ENCODE peak calls at places on chromosome 3, in nine cellular contexts. J is transverse colon; E is activated naive CD4-positive, alpha-beta T cell treated with anti-CD3 and anti-CD28 coated beads, Interleukin-2, amount 10 ng/mL, durations not matched to agents 7 days and 5 days; Z is activated B cell treated with CpG ODN at 0.5 μM for 24 hours; N is cardiac muscle cell; L is DMS79; M is NCI-H1417 treated with DMSO at 0.1 percent for 48 hours; B is cardiac septum; A is AG09319. U is an unnamed sample.

GRCh38 chr3:126959144-126959920 is 23.6 kb upstream of the PLXNA1 start:
- DNase-seq in A (no peak), M (no peak), Z (no peak), J (no peak), L (no peak), N (no peak), E (no peak), B (no peak), U (no peak)

GRCh38 chr3:65497846-65498245 is 540.9 kb downstream of the MAGI1 start:
- DNase-seq in Z (no peak), A (no peak), N (no peak), B (no peak), E (no peak), J (no peak), L (no peak), M (no peak), U (no peak)

GRCh38 chr3:169041677-169042171 is 621.8 kb downstream of the MECOM start:
- DNase-seq in E (no peak), N (peak; percentile 71), M (peak; percentile 40), Z (no peak), L (no peak), B (no peak), J (no peak), A (peak; percentile 28), U (no peak)

GRCh38 chr3:125057186-125057850 is 1.5 kb upstream of the HEG1 start:
- DNase-seq in Z (no peak), M (no peak), A (no peak), N (peak; percentile 59), E (no peak), L (no peak), B (no peak), J (no peak), U (no peak)

GRCh38 chr3:194728986-194729385 is 43.3 kb downstream of the FAM43A start:
- DNase-seq in J (no peak), L (no peak), B (no peak), M (no peak), Z (no peak), A (no peak), N (no peak), E (no peak), U (no peak)

GRCh38 chr3:155535098-155535497 is 209.8 kb downstream of the PLCH1 start:
- DNase-seq in L (no peak), E (no peak), B (no peak), M (no peak), A (no peak), Z (no peak), J (no peak), N (no peak), U (peak; percentile 28)

GRCh38 chr3:56732109-56732508 is 49.0 kb upstream of the TASOR start:
- DNase-seq in L (no peak), B (no peak), Z (no peak), E (no peak), J (no peak), M (no peak), A (no peak), N (no peak), U (no peak)

GRCh38 chr3:65811917-65812316 is 226.8 kb downstream of the MAGI1 start:
- DNase-seq in Z (no peak), E (no peak), L (no peak), M (no peak), A (no peak), N (no peak), J (no peak), B (no peak), U (no peak)

GRCh38 chr3:56257826-56258225 is 210.4 kb downstream of the ERC2 start:
- DNase-seq in M (no peak), B (no peak), L (no peak), Z (no peak), A (no peak), J (no peak), N (no peak), E (no peak), U (no peak)

GRCh38 chr3:123818324-123818920 is 65.7 kb downstream of the MYLK start:
- DNase-seq in M (no peak), B (no peak), J (no peak), A (no peak), Z (no peak), E (no peak), N (peak; percentile 25), L (no peak), U (no peak)

GRCh38 chr3:138202945-138203701 is 16.0 kb downstream of the ARMC8 start:
- DNase-seq in Z (no peak), M (no peak), B (no peak), E (no peak), A (no peak), J (no peak), L (no peak), N (no peak), U (no peak)

GRCh38 chr3:73511555-73511954 is 113.2 kb downstream of the PDZRN3 start:
- DNase-seq in E (no peak), J (peak; percentile 24), Z (no peak), B (no peak), M (no peak), L (no peak), A (no peak), N (no peak), U (peak; percentile 43)

GRCh38 chr3:151035072-151035471 is 50.4 kb upstream of the MED12L start:
- DNase-seq in J (no peak), N (no peak), Z (no peak), E (no peak), B (no peak), L (no peak), A (no peak), M (no peak), U (no peak)

GRCh38 chr3:69090021-69090420 is 5.3 kb downstream of the ARL6IP5 start:
- DNase-seq in B (no peak), J (no peak), Z (no peak), E (no peak), A (peak; percentile 59), L (no peak), N (peak; percentile 79), M (no peak), U (no peak)

GRCh38 chr3:125433611-125434041 is 58.5 kb upstream of the ZNF148 start:
- DNase-seq in E (no peak), J (no peak), A (no peak), Z (no peak), N (no peak), L (no peak), B (peak; percentile 64), M (no peak), U (no peak)

GRCh38 chr3:182259579-182259978 is 533.7 kb upstream of the ATP11B start:
- DNase-seq in L (no peak), B (no peak), A (no peak), Z (no peak), M (no peak), N (peak; percentile 2), J (no peak), E (no peak), U (no peak)

GRCh38 chr3:30453364-30454039 is 152.9 kb upstream of the TGFBR2 start:
- DNase-seq in B (no peak), L (no peak), A (no peak), M (no peak), J (no peak), Z (no peak), N (peak; percentile 41), E (no peak), U (no peak)

GRCh38 chr3:128486157-128486691 is 6.8 kb downstream of the GATA2 start:
- DNase-seq in M (no peak), J (no peak), N (no peak), A (no peak), B (no peak), L (no peak), Z (no peak), E (no peak), U (no peak)

GRCh38 chr3:14142567-14143270 is 17.9 kb downstream of the TMEM43 start:
- DNase-seq in Z (no peak), E (peak; percentile 75), B (peak; percentile 66), J (no peak), N (no peak), A (no peak), M (no peak), L (peak; percentile 16), U (no peak)

GRCh38 chr3:78050276-78051080 is 1010.6 kb downstream of the ROBO2 start:
- DNase-seq in B (no peak), A (no peak), L (no peak), Z (no peak), E (no peak), J (no peak), M (no peak), N (no peak), U (no peak)

GRCh38 chr3:12662593-12663310 is 1.2 kb downstream of the RAF1 start:
- DNase-seq in Z (peak; percentile 29), B (no peak), J (peak; percentile 51), A (no peak), N (peak; percentile 36), E (peak; percentile 46), L (no peak), M (no peak), U (peak; percentile 51)

GRCh38 chr3:30604091-30604490 is 2.3 kb upstream of the TGFBR2 start:
- DNase-seq in A (no peak), J (no peak), B (no peak), L (no peak), Z (no peak), E (no peak), N (no peak), M (no peak), U (no peak)

GRCh38 chr3:8809341-8809740 is 39.9 kb upstream of the OXTR start:
- DNase-seq in L (no peak), B (no peak), M (no peak), N (no peak), J (no peak), A (no peak), E (no peak), Z (no peak), U (no peak)

GRCh38 chr3:181326637-181327223 is 337.2 kb upstream of the DNAJC19 start:
- DNase-seq in Z (no peak), B (no peak), J (no peak), A (no peak), N (peak; percentile 24), M (peak; percentile 42), E (no peak), L (no peak), U (no peak)

GRCh38 chr3:8900065-8900464 is 63.2 kb downstream of the RAD18 start:
- DNase-seq in A (no peak), J (no peak), Z (no peak), L (no peak), M (no peak), E (no peak), N (no peak), B (no peak), U (no peak)

GRCh38 chr3:188021041-188021440 is 132.9 kb upstream of the LPP start:
- DNase-seq in M (no peak), L (no peak), J (no peak), E (no peak), A (no peak), N (peak; percentile 40), Z (no peak), B (no peak), U (no peak)

GRCh38 chr3:193780371-193780770 is 187.4 kb downstream of the OPA1 start:
- DNase-seq in Z (no peak), L (peak; percentile 74), M (no peak), B (no peak), J (no peak), A (no peak), N (no peak), E (no peak), U (peak; percentile 16)

GRCh38 chr3:131868203-131868602 is 166.6 kb downstream of the CPNE4 start:
- DNase-seq in M (no peak), E (no peak), N (no peak), L (no peak), A (no peak), B (no peak), Z (no peak), J (no peak), U (no peak)

GRCh38 chr3:56422316-56422715 is 46.0 kb downstream of the ERC2 start:
- DNase-seq in A (no peak), M (no peak), N (no peak), J (no peak), B (no peak), Z (no peak), E (no peak), L (no peak), U (no peak)

GRCh38 chr3:186361246-186361611 is 805 bp downstream of the DGKG start:
- DNase-seq in B (no peak), Z (no peak), A (no peak), J (no peak), E (no peak), N (no peak), M (no peak), L (no peak), U (no peak)

GRCh38 chr3:4977889-4978258 is 1.4 kb upstream of the BHLHE40 start:
- DNase-seq in E (no peak), L (no peak), B (no peak), Z (no peak), A (no peak), J (no peak), N (no peak), M (no peak), U (no peak)